ENCODE peak calls at places on chromosomes 7 and 10, in five cellular contexts. B is A549, W is GM23338, D is prostate gland, O is mucosa of descending colon. C is an unnamed sample.

GRCh38 chr10:70585555-70586243 is 16.8 kb downstream of the PRF1 start:
- DNase-seq in D (no peak), W (no peak), O (no peak), B (no peak), C (no peak)

GRCh38 chr7:30276203-30276900 is 8.0 kb upstream of the ZNRF2 start:
- DNase-seq in D (no peak), W (peak), B (peak), O (no peak), C (peak)

GRCh38 chr7:75960372-75960771 is 34.0 kb downstream of the TMEM120A start:
- DNase-seq in O (no peak), W (no peak), B (no peak), D (no peak), C (no peak)

GRCh38 chr10:112562803-112563663 is 116.0 kb downstream of the VTI1A start:
- DNase-seq in W (no peak), O (no peak), D (no peak), B (no peak), C (no peak)

GRCh38 chr7:24137338-24137737 is 146.7 kb upstream of the NPY start:
- DNase-seq in W (no peak), B (no peak), D (no peak), O (no peak), C (no peak)

GRCh38 chr7:92644406-92645113 is 54.4 kb upstream of the FAM133B start:
- DNase-seq in D (no peak), O (no peak), W (no peak), B (no peak), C (peak)

GRCh38 chr10:86733260-86733671 is 23.2 kb upstream of the BMPR1A start:
- DNase-seq in O (no peak), W (no peak), B (no peak), D (no peak), C (no peak)

GRCh38 chr7:68564741-68565140 is 1033.5 kb upstream of the AUTS2 start:
- DNase-seq in D (no peak), B (no peak), O (no peak), W (no peak), C (no peak)

GRCh38 chr7:42915356-42915755 is 3.5 kb upstream of the C7orf25 start:
- DNase-seq in D (no peak), B (no peak), W (no peak), O (no peak), C (no peak)

GRCh38 chr10:63391812-63392211 is 74.0 kb downstream of the JMJD1C start:
- DNase-seq in W (no peak), B (no peak), O (no peak), D (no peak), C (no peak)

GRCh38 chr10:132684164-132684891 is 101.6 kb downstream of the NKX6-2 start:
- DNase-seq in O (no peak), D (no peak), B (no peak), W (no peak), C (no peak)

GRCh38 chr10:28410420-28411135 is 107.7 kb upstream of the MPP7 start:
- DNase-seq in O (no peak), D (no peak), W (peak), B (peak), C (no peak)
- TF ChIP-seq CTCF in O (no peak), D (no peak), W (peak), B (no peak), C (no peak)

GRCh38 chr7:45985902-45986301 is 64.8 kb upstream of the IGFBP3 start:
- DNase-seq in D (no peak), B (no peak), W (no peak), O (no peak), C (no peak)
- TF ChIP-seq CTCF in D (no peak), B (no peak), W (no peak), O (no peak), C (no peak)

DNA sequence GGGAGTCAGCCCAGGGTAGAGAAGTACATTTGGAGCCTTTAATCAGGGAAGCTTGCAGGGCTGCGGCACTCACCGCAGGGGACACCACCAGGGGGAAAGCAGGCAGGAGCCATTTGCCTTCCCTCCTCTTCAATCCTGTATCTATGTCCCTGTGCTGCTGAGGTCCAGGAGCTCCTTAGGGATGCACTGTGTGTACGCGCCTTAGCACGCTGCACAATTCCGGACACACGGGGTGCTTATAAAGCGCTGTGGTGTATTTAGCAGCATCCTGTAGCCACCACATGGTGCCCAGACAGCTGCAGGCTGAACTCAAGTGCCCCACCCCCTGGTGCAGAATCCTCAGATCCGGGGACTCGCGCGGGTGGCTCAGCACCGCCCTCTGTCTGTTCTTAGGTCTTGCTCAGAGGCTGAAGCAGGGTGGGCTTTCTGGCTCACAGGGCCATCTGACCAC is 421.4 kb downstream of the SDK1 start:
- DNase-seq in W (peak), O (no peak), B (peak), D (no peak), C (peak)
- TF ChIP-seq CTCF in W (peak), O (no peak), B (peak), D (peak), C (peak)

GRCh38 chr7:90511776-90512175 is 42.3 kb downstream of the PTTG1IP2 start:
- DNase-seq in D (no peak), O (no peak), W (no peak), B (no peak), C (no peak)
- TF ChIP-seq CTCF in D (no peak), O (no peak), W (no peak), B (no peak), C (no peak)

GRCh38 chr7:122885583-122886356 is 490 bp downstream of the CADPS2 start:
- DNase-seq in O (peak), B (peak), W (peak), D (peak), C (peak)
- TF ChIP-seq CTCF in O (no peak), B (no peak), W (no peak), D (peak), C (no peak)

C was measured in glutamatergic neuron.